ENCODE peak calls at places on chromosomes 3 and 15, in five cellular contexts. E is germinal center, P is activated T-cell treated with anti-CD3 and anti-CD28 coated beads for 1 hour, Q is astrocyte of the cerebellum, T is cardiac fibroblast. S is an unnamed sample.

GRCh38 chr3:150243466-150243865 is 164.6 kb upstream of the TSC22D2 start:
- DNase-seq in E (no peak), P (no peak), Q (peak), T (no peak), S (no peak)

GRCh38 chr3:51955893-51956770 is 951 bp downstream of the GPR62 start:
- DNase-seq in E (peak), P (no peak), Q (no peak), T (peak), S (no peak)

GRCh38 chr3:4889896-4890295 is 89.3 kb upstream of the BHLHE40 start:
- DNase-seq in E (no peak), P (no peak), Q (no peak), T (peak), S (no peak)

GRCh38 chr3:192445768-192446644 is 281.3 kb downstream of the FGF12 start:
- DNase-seq in E (no peak), P (no peak), Q (no peak), T (no peak), S (no peak)

GRCh38 chr3:124336067-124336656 is 344.2 kb upstream of the ROPN1 start:
- DNase-seq in E (no peak), P (no peak), Q (no peak), T (no peak), S (no peak)

GRCh38 chr3:8816106-8816505 is 46.7 kb upstream of the OXTR start:
- DNase-seq in E (no peak), P (no peak), Q (no peak), T (no peak), S (no peak)

GRCh38 chr15:63327648-63328421 is 50.4 kb downstream of the APH1B start:
- DNase-seq in E (no peak), P (no peak), Q (no peak), T (no peak), S (no peak)

GRCh38 chr3:11240496-11240895 is 31.7 kb upstream of the ATG7 start:
- DNase-seq in E (no peak), P (no peak), Q (no peak), T (no peak), S (no peak)

GRCh38 chr15:96796841-96797240 is 466.3 kb downstream of the NR2F2 start:
- DNase-seq in E (no peak), P (no peak), Q (no peak), T (no peak), S (no peak)

GRCh38 chr3:3618624-3619023 is 180.6 kb upstream of the LRRN1 start:
- DNase-seq in E (no peak), P (no peak), Q (peak), T (no peak), S (no peak)

GRCh38 chr3:133401374-133402135 is 1.7 kb downstream of the BFSP2 start:
- DNase-seq in E (no peak), P (no peak), Q (peak), T (peak), S (no peak)

GRCh38 chr15:43186003-43186353 is 775 bp downstream of the CCNDBP1 start:
- DNase-seq in E (no peak), P (no peak), Q (no peak), T (no peak), S (no peak)

GRCh38 chr15:81410318-81410753 is 36.3 kb upstream of the TMC3 start:
- DNase-seq in E (peak), P (no peak), Q (peak), T (peak), S (peak)

GRCh38 chr15:80697316-80697715 is 2.2 kb downstream of the ABHD17C start:
- DNase-seq in E (no peak), P (no peak), Q (no peak), T (no peak), S (no peak)

GRCh38 chr15:77542491-77543001 is 90.2 kb downstream of the LINGO1 start:
- DNase-seq in E (no peak), P (no peak), Q (no peak), T (no peak), S (no peak)

GRCh38 chr3:121592856-121593702 is at the start of gene FBXO40:
- DNase-seq in E (peak), P (no peak), Q (no peak), T (no peak), S (no peak)

GRCh38 chr3:131541288-131541687 is 38.5 kb upstream of the MRPL3 start:
- DNase-seq in E (no peak), P (no peak), Q (no peak), T (no peak), S (no peak)

GRCh38 chr3:197603317-197603933 is 47.7 kb upstream of the BDH1 start:
- DNase-seq in E (no peak), P (no peak), Q (no peak), T (no peak), S (no peak)

GRCh38 chr15:26842391-26842790 is 24.5 kb upstream of the GABRA5 start:
- DNase-seq in E (no peak), P (no peak), Q (no peak), T (no peak), S (no peak)

GRCh38 chr15:39205506-39206371 is 375.1 kb upstream of the THBS1 start:
- DNase-seq in E (no peak), P (no peak), Q (no peak), T (no peak), S (no peak)

GRCh38 chr3:104521606-104522336 is 844.9 kb upstream of the ALCAM start:
- DNase-seq in E (no peak), P (no peak), Q (no peak), T (no peak), S (no peak)

GRCh38 chr15:73596214-73596613 is 37.0 kb downstream of the NPTN start:
- DNase-seq in E (no peak), P (no peak), Q (no peak), T (peak), S (no peak)

GRCh38 chr15:90916461-90916860 is 13.4 kb downstream of the MAN2A2 start:
- DNase-seq in E (no peak), P (no peak), Q (no peak), T (no peak), S (no peak)

GRCh38 chr3:171135536-171135935 is 109.0 kb upstream of the SLC2A2 start:
- DNase-seq in E (no peak), P (no peak), Q (no peak), T (peak), S (no peak)

GRCh38 chr15:26910715-26911114 is 43.9 kb downstream of the GABRA5 start:
- DNase-seq in E (no peak), P (no peak), Q (no peak), T (no peak), S (no peak)

S was measured in retinal pigment epithelial cell.